ENCODE peak calls at places on chromosomes 5 and 9, in six cellular contexts. One of them, this sample, is unnamed.

GRCh38 chr5:113425909-113426308 is 8.9 kb downstream of the TSSK1B start:
- DNase-seq in activated CD8-positive, alpha-beta memory T cell treated with anti-CD3 and anti-CD28 coated beads, Interleukin-2, amount 10 ng/mL, durations not matched to agents 7 days and 5 days: no peak
- DNase-seq in erythroblast: no peak
- DNase-seq in brain microvascular endothelial cell: no peak
- DNase-seq in stimulated activated CD4-positive, alpha-beta T cell treated with anti-CD3 and anti-CD28 coated beads, Interleukin-15, amount 100 ng/mL, for 1 hour: no peak
- DNase-seq in foreskin keratinocyte: no peak
- DNase-seq in this sample: no peak

GRCh38 chr9:78932849-78933627 is 636.1 kb downstream of the PSAT1 start:
- DNase-seq in stimulated activated CD4-positive, alpha-beta T cell treated with anti-CD3 and anti-CD28 coated beads, Interleukin-15, amount 100 ng/mL, for 1 hour: no peak
- DNase-seq in activated CD8-positive, alpha-beta memory T cell treated with anti-CD3 and anti-CD28 coated beads, Interleukin-2, amount 10 ng/mL, durations not matched to agents 7 days and 5 days: no peak
- DNase-seq in erythroblast: no peak
- DNase-seq in foreskin keratinocyte: peak; percentile 72
- DNase-seq in brain microvascular endothelial cell: peak; percentile 37
- DNase-seq in this sample: peak; percentile 68

GRCh38 chr9:22119537-22120167 is 110.5 kb upstream of the CDKN2B start:
- DNase-seq in brain microvascular endothelial cell: peak; percentile 63
- DNase-seq in foreskin keratinocyte: no peak
- DNase-seq in erythroblast: peak; percentile 28
- DNase-seq in activated CD8-positive, alpha-beta memory T cell treated with anti-CD3 and anti-CD28 coated beads, Interleukin-2, amount 10 ng/mL, durations not matched to agents 7 days and 5 days: peak; percentile 43
- DNase-seq in stimulated activated CD4-positive, alpha-beta T cell treated with anti-CD3 and anti-CD28 coated beads, Interleukin-15, amount 100 ng/mL, for 1 hour: no peak
- DNase-seq in this sample: peak; percentile 78

GRCh38 chr5:148912146-148912545 is 85.7 kb downstream of the ADRB2 start:
- DNase-seq in brain microvascular endothelial cell: no peak
- DNase-seq in activated CD8-positive, alpha-beta memory T cell treated with anti-CD3 and anti-CD28 coated beads, Interleukin-2, amount 10 ng/mL, durations not matched to agents 7 days and 5 days: no peak
- DNase-seq in erythroblast: no peak
- DNase-seq in foreskin keratinocyte: no peak
- DNase-seq in stimulated activated CD4-positive, alpha-beta T cell treated with anti-CD3 and anti-CD28 coated beads, Interleukin-15, amount 100 ng/mL, for 1 hour: no peak
- DNase-seq in this sample: peak; percentile 18

GRCh38 chr5:118009761-118010297 is 978.5 kb downstream of the DTWD2 start:
- DNase-seq in foreskin keratinocyte: no peak
- DNase-seq in activated CD8-positive, alpha-beta memory T cell treated with anti-CD3 and anti-CD28 coated beads, Interleukin-2, amount 10 ng/mL, durations not matched to agents 7 days and 5 days: no peak
- DNase-seq in erythroblast: no peak
- DNase-seq in stimulated activated CD4-positive, alpha-beta T cell treated with anti-CD3 and anti-CD28 coated beads, Interleukin-15, amount 100 ng/mL, for 1 hour: no peak
- DNase-seq in brain microvascular endothelial cell: no peak
- DNase-seq in this sample: no peak

GRCh38 chr5:139453683-139454567 is 8.6 kb downstream of the ECSCR start:
- DNase-seq in activated CD8-positive, alpha-beta memory T cell treated with anti-CD3 and anti-CD28 coated beads, Interleukin-2, amount 10 ng/mL, durations not matched to agents 7 days and 5 days: peak; percentile 69
- DNase-seq in stimulated activated CD4-positive, alpha-beta T cell treated with anti-CD3 and anti-CD28 coated beads, Interleukin-15, amount 100 ng/mL, for 1 hour: no peak
- DNase-seq in brain microvascular endothelial cell: no peak
- DNase-seq in erythroblast: no peak
- DNase-seq in foreskin keratinocyte: no peak
- DNase-seq in this sample: no peak

GRCh38 chr5:111735829-111736228 is 21.2 kb downstream of the NREP start:
- DNase-seq in brain microvascular endothelial cell: peak; percentile 98
- DNase-seq in stimulated activated CD4-positive, alpha-beta T cell treated with anti-CD3 and anti-CD28 coated beads, Interleukin-15, amount 100 ng/mL, for 1 hour: peak; percentile 6
- DNase-seq in activated CD8-positive, alpha-beta memory T cell treated with anti-CD3 and anti-CD28 coated beads, Interleukin-2, amount 10 ng/mL, durations not matched to agents 7 days and 5 days: no peak
- DNase-seq in foreskin keratinocyte: peak; percentile 72
- DNase-seq in erythroblast: peak; percentile 23
- DNase-seq in this sample: peak; percentile 96

GRCh38 chr5:37777472-37778135 is 62.2 kb downstream of the GDNF start:
- DNase-seq in foreskin keratinocyte: no peak
- DNase-seq in stimulated activated CD4-positive, alpha-beta T cell treated with anti-CD3 and anti-CD28 coated beads, Interleukin-15, amount 100 ng/mL, for 1 hour: no peak
- DNase-seq in erythroblast: no peak
- DNase-seq in brain microvascular endothelial cell: peak; percentile 27
- DNase-seq in activated CD8-positive, alpha-beta memory T cell treated with anti-CD3 and anti-CD28 coated beads, Interleukin-2, amount 10 ng/mL, durations not matched to agents 7 days and 5 days: no peak
- DNase-seq in this sample: no peak

GRCh38 chr9:129337287-129338140 is 159.5 kb upstream of the IER5L start:
- DNase-seq in brain microvascular endothelial cell: no peak
- DNase-seq in foreskin keratinocyte: no peak
- DNase-seq in erythroblast: no peak
- DNase-seq in activated CD8-positive, alpha-beta memory T cell treated with anti-CD3 and anti-CD28 coated beads, Interleukin-2, amount 10 ng/mL, durations not matched to agents 7 days and 5 days: no peak
- DNase-seq in stimulated activated CD4-positive, alpha-beta T cell treated with anti-CD3 and anti-CD28 coated beads, Interleukin-15, amount 100 ng/mL, for 1 hour: no peak
- DNase-seq in this sample: no peak

GRCh38 chr5:55223219-55223987 is 3.7 kb downstream of the MCIDAS start:
- DNase-seq in erythroblast: no peak
- DNase-seq in foreskin keratinocyte: no peak
- DNase-seq in stimulated activated CD4-positive, alpha-beta T cell treated with anti-CD3 and anti-CD28 coated beads, Interleukin-15, amount 100 ng/mL, for 1 hour: no peak
- DNase-seq in activated CD8-positive, alpha-beta memory T cell treated with anti-CD3 and anti-CD28 coated beads, Interleukin-2, amount 10 ng/mL, durations not matched to agents 7 days and 5 days: no peak
- DNase-seq in brain microvascular endothelial cell: no peak
- DNase-seq in this sample: no peak

GRCh38 chr5:143877196-143877595 is 65.2 kb downstream of the HMHB1 start:
- DNase-seq in erythroblast: no peak
- DNase-seq in stimulated activated CD4-positive, alpha-beta T cell treated with anti-CD3 and anti-CD28 coated beads, Interleukin-15, amount 100 ng/mL, for 1 hour: no peak
- DNase-seq in brain microvascular endothelial cell: no peak
- DNase-seq in activated CD8-positive, alpha-beta memory T cell treated with anti-CD3 and anti-CD28 coated beads, Interleukin-2, amount 10 ng/mL, durations not matched to agents 7 days and 5 days: no peak
- DNase-seq in foreskin keratinocyte: no peak
- DNase-seq in this sample: no peak

GRCh38 chr9:111136180-111136579 is 97.9 kb upstream of the LPAR1 start:
- DNase-seq in stimulated activated CD4-positive, alpha-beta T cell treated with anti-CD3 and anti-CD28 coated beads, Interleukin-15, amount 100 ng/mL, for 1 hour: no peak
- DNase-seq in erythroblast: no peak
- DNase-seq in brain microvascular endothelial cell: no peak
- DNase-seq in activated CD8-positive, alpha-beta memory T cell treated with anti-CD3 and anti-CD28 coated beads, Interleukin-2, amount 10 ng/mL, durations not matched to agents 7 days and 5 days: no peak
- DNase-seq in foreskin keratinocyte: no peak
- DNase-seq in this sample: no peak

GRCh38 chr5:16700081-16700480 is 83.3 kb upstream of the RETREG1 start:
- DNase-seq in stimulated activated CD4-positive, alpha-beta T cell treated with anti-CD3 and anti-CD28 coated beads, Interleukin-15, amount 100 ng/mL, for 1 hour: no peak
- DNase-seq in brain microvascular endothelial cell: no peak
- DNase-seq in foreskin keratinocyte: no peak
- DNase-seq in activated CD8-positive, alpha-beta memory T cell treated with anti-CD3 and anti-CD28 coated beads, Interleukin-2, amount 10 ng/mL, durations not matched to agents 7 days and 5 days: no peak
- DNase-seq in erythroblast: no peak
- DNase-seq in this sample: no peak

GRCh38 chr9:91160599-91161464 is 200.9 kb downstream of the AUH start:
- DNase-seq in activated CD8-positive, alpha-beta memory T cell treated with anti-CD3 and anti-CD28 coated beads, Interleukin-2, amount 10 ng/mL, durations not matched to agents 7 days and 5 days: no peak
- DNase-seq in stimulated activated CD4-positive, alpha-beta T cell treated with anti-CD3 and anti-CD28 coated beads, Interleukin-15, amount 100 ng/mL, for 1 hour: no peak
- DNase-seq in erythroblast: no peak
- DNase-seq in brain microvascular endothelial cell: no peak
- DNase-seq in foreskin keratinocyte: no peak
- DNase-seq in this sample: no peak

GRCh38 chr5:168740055-168740820 is 161.1 kb upstream of the PANK3 start:
- DNase-seq in foreskin keratinocyte: no peak
- DNase-seq in erythroblast: no peak
- DNase-seq in activated CD8-positive, alpha-beta memory T cell treated with anti-CD3 and anti-CD28 coated beads, Interleukin-2, amount 10 ng/mL, durations not matched to agents 7 days and 5 days: peak; percentile 9
- DNase-seq in brain microvascular endothelial cell: no peak
- DNase-seq in stimulated activated CD4-positive, alpha-beta T cell treated with anti-CD3 and anti-CD28 coated beads, Interleukin-15, amount 100 ng/mL, for 1 hour: no peak
- DNase-seq in this sample: no peak

GRCh38 chr9:6055213-6055612 is 39.8 kb upstream of the RANBP6 start:
- DNase-seq in erythroblast: peak; percentile 85
- DNase-seq in stimulated activated CD4-positive, alpha-beta T cell treated with anti-CD3 and anti-CD28 coated beads, Interleukin-15, amount 100 ng/mL, for 1 hour: no peak
- DNase-seq in activated CD8-positive, alpha-beta memory T cell treated with anti-CD3 and anti-CD28 coated beads, Interleukin-2, amount 10 ng/mL, durations not matched to agents 7 days and 5 days: peak; percentile 61
- DNase-seq in brain microvascular endothelial cell: peak; percentile 67
- DNase-seq in foreskin keratinocyte: peak; percentile 66
- DNase-seq in this sample: peak; percentile 98

GRCh38 chr5:23400951-23401350 is 106.5 kb upstream of the PRDM9 start:
- DNase-seq in stimulated activated CD4-positive, alpha-beta T cell treated with anti-CD3 and anti-CD28 coated beads, Interleukin-15, amount 100 ng/mL, for 1 hour: no peak
- DNase-seq in foreskin keratinocyte: no peak
- DNase-seq in brain microvascular endothelial cell: no peak
- DNase-seq in activated CD8-positive, alpha-beta memory T cell treated with anti-CD3 and anti-CD28 coated beads, Interleukin-2, amount 10 ng/mL, durations not matched to agents 7 days and 5 days: no peak
- DNase-seq in erythroblast: no peak
- DNase-seq in this sample: no peak

GRCh38 chr5:142012186-142012785 is 541 bp downstream of the GNPDA1 start:
- DNase-seq in brain microvascular endothelial cell: no peak
- DNase-seq in foreskin keratinocyte: no peak
- DNase-seq in activated CD8-positive, alpha-beta memory T cell treated with anti-CD3 and anti-CD28 coated beads, Interleukin-2, amount 10 ng/mL, durations not matched to agents 7 days and 5 days: peak; percentile 60
- DNase-seq in erythroblast: peak; percentile 80
- DNase-seq in stimulated activated CD4-positive, alpha-beta T cell treated with anti-CD3 and anti-CD28 coated beads, Interleukin-15, amount 100 ng/mL, for 1 hour: peak; percentile 48
- DNase-seq in this sample: peak; percentile 30

GRCh38 chr5:141779642-141780041 is 97.6 kb upstream of the ARAP3 start:
- DNase-seq in stimulated activated CD4-positive, alpha-beta T cell treated with anti-CD3 and anti-CD28 coated beads, Interleukin-15, amount 100 ng/mL, for 1 hour: no peak
- DNase-seq in foreskin keratinocyte: no peak
- DNase-seq in activated CD8-positive, alpha-beta memory T cell treated with anti-CD3 and anti-CD28 coated beads, Interleukin-2, amount 10 ng/mL, durations not matched to agents 7 days and 5 days: no peak
- DNase-seq in brain microvascular endothelial cell: no peak
- DNase-seq in erythroblast: no peak
- DNase-seq in this sample: peak; percentile 44

GRCh38 chr9:98080780-98081179 is 24.2 kb downstream of the NANS start:
- DNase-seq in foreskin keratinocyte: no peak
- DNase-seq in activated CD8-positive, alpha-beta memory T cell treated with anti-CD3 and anti-CD28 coated beads, Interleukin-2, amount 10 ng/mL, durations not matched to agents 7 days and 5 days: no peak
- DNase-seq in brain microvascular endothelial cell: no peak
- DNase-seq in erythroblast: no peak
- DNase-seq in stimulated activated CD4-positive, alpha-beta T cell treated with anti-CD3 and anti-CD28 coated beads, Interleukin-15, amount 100 ng/mL, for 1 hour: no peak
- DNase-seq in this sample: no peak

GRCh38 chr5:14718778-14719177 is 54.3 kb downstream of the OTULIN start:
- DNase-seq in stimulated activated CD4-positive, alpha-beta T cell treated with anti-CD3 and anti-CD28 coated beads, Interleukin-15, amount 100 ng/mL, for 1 hour: no peak
- DNase-seq in brain microvascular endothelial cell: no peak
- DNase-seq in erythroblast: no peak
- DNase-seq in foreskin keratinocyte: no peak
- DNase-seq in activated CD8-positive, alpha-beta memory T cell treated with anti-CD3 and anti-CD28 coated beads, Interleukin-2, amount 10 ng/mL, durations not matched to agents 7 days and 5 days: no peak
- DNase-seq in this sample: no peak

GRCh38 chr9:94002316-94003140 is 47.4 kb upstream of the BARX1 start:
- DNase-seq in stimulated activated CD4-positive, alpha-beta T cell treated with anti-CD3 and anti-CD28 coated beads, Interleukin-15, amount 100 ng/mL, for 1 hour: no peak
- DNase-seq in activated CD8-positive, alpha-beta memory T cell treated with anti-CD3 and anti-CD28 coated beads, Interleukin-2, amount 10 ng/mL, durations not matched to agents 7 days and 5 days: peak; percentile 50
- DNase-seq in foreskin keratinocyte: no peak
- DNase-seq in brain microvascular endothelial cell: peak; percentile 52
- DNase-seq in erythroblast: peak; percentile 71
- DNase-seq in this sample: peak; percentile 64

GRCh38 chr9:19922476-19923118 is 133.8 kb upstream of the SLC24A2 start:
- DNase-seq in erythroblast: peak; percentile 5
- DNase-seq in brain microvascular endothelial cell: peak; percentile 72
- DNase-seq in foreskin keratinocyte: peak; percentile 32
- DNase-seq in activated CD8-positive, alpha-beta memory T cell treated with anti-CD3 and anti-CD28 coated beads, Interleukin-2, amount 10 ng/mL, durations not matched to agents 7 days and 5 days: no peak
- DNase-seq in stimulated activated CD4-positive, alpha-beta T cell treated with anti-CD3 and anti-CD28 coated beads, Interleukin-15, amount 100 ng/mL, for 1 hour: no peak
- DNase-seq in this sample: peak; percentile 70